ENCODE peak calls at places on chromosomes 7 and 10, in seven cellular contexts. One of them, this sample, is unnamed.

GRCh38 chr7:44217852-44218402 is 17.1 kb downstream of the YKT6 start:
- DNase-seq in Calu3: no peak
- DNase-seq in AG04450: no peak
- DNase-seq in endothelial cell of umbilical vein: no peak
- DNase-seq in progenitor cell of endocrine pancreas: no peak
- DNase-seq in cardiac fibroblast: no peak
- DNase-seq in mesothelial cell of epicardium: no peak
- DNase-seq in this sample: no peak

GRCh38 chr7:51316262-51316665 is 345 bp downstream of the COBL start:
- DNase-seq in Calu3: peak
- DNase-seq in progenitor cell of endocrine pancreas: peak
- DNase-seq in mesothelial cell of epicardium: peak
- DNase-seq in endothelial cell of umbilical vein: no peak
- DNase-seq in AG04450: no peak
- DNase-seq in cardiac fibroblast: no peak
- DNase-seq in this sample: no peak

GRCh38 chr7:134890246-134891240 is 95.8 kb upstream of the AGBL3 start:
- DNase-seq in cardiac fibroblast: peak
- DNase-seq in Calu3: no peak
- DNase-seq in progenitor cell of endocrine pancreas: no peak
- DNase-seq in AG04450: no peak
- DNase-seq in mesothelial cell of epicardium: peak
- DNase-seq in endothelial cell of umbilical vein: peak
- DNase-seq in this sample: no peak

GRCh38 chr7:44633254-44634186 is 27.1 kb downstream of the OGDH start:
- DNase-seq in AG04450: peak
- DNase-seq in progenitor cell of endocrine pancreas: no peak
- DNase-seq in Calu3: peak
- DNase-seq in cardiac fibroblast: peak
- DNase-seq in mesothelial cell of epicardium: no peak
- DNase-seq in endothelial cell of umbilical vein: peak
- DNase-seq in this sample: peak

GRCh38 chr7:96224682-96225081 is 97.2 kb downstream of the SLC25A13 start:
- DNase-seq in endothelial cell of umbilical vein: peak
- DNase-seq in mesothelial cell of epicardium: no peak
- DNase-seq in AG04450: no peak
- DNase-seq in Calu3: no peak
- DNase-seq in cardiac fibroblast: peak
- DNase-seq in progenitor cell of endocrine pancreas: no peak
- DNase-seq in this sample: no peak

GRCh38 chr10:34018129-34018528 is 683.7 kb upstream of the NRP1 start:
- DNase-seq in AG04450: no peak
- DNase-seq in progenitor cell of endocrine pancreas: no peak
- DNase-seq in mesothelial cell of epicardium: no peak
- DNase-seq in endothelial cell of umbilical vein: no peak
- DNase-seq in cardiac fibroblast: peak
- DNase-seq in Calu3: peak
- DNase-seq in this sample: no peak

GRCh38 chr10:4775808-4776207 is 50.2 kb upstream of the AKR1E2 start:
- DNase-seq in cardiac fibroblast: peak
- DNase-seq in AG04450: no peak
- DNase-seq in Calu3: no peak
- DNase-seq in progenitor cell of endocrine pancreas: no peak
- DNase-seq in mesothelial cell of epicardium: no peak
- DNase-seq in endothelial cell of umbilical vein: no peak
- DNase-seq in this sample: peak

GRCh38 chr7:130151591-130152269 is 53.5 kb downstream of the TMEM209 start:
- DNase-seq in mesothelial cell of epicardium: no peak
- DNase-seq in progenitor cell of endocrine pancreas: no peak
- DNase-seq in endothelial cell of umbilical vein: no peak
- DNase-seq in AG04450: no peak
- DNase-seq in cardiac fibroblast: peak
- DNase-seq in Calu3: no peak
- DNase-seq in this sample: peak

GRCh38 chr7:142873281-142873784 is 12.2 kb downstream of the TRPV6 start:
- DNase-seq in progenitor cell of endocrine pancreas: no peak
- DNase-seq in endothelial cell of umbilical vein: no peak
- DNase-seq in cardiac fibroblast: peak
- DNase-seq in mesothelial cell of epicardium: no peak
- DNase-seq in Calu3: peak
- DNase-seq in AG04450: no peak
- DNase-seq in this sample: no peak

GRCh38 chr7:47759056-47759706 is 177.3 kb upstream of the TNS3 start:
- DNase-seq in AG04450: no peak
- DNase-seq in mesothelial cell of epicardium: no peak
- DNase-seq in cardiac fibroblast: peak
- DNase-seq in Calu3: peak
- DNase-seq in progenitor cell of endocrine pancreas: no peak
- DNase-seq in endothelial cell of umbilical vein: no peak
- DNase-seq in this sample: no peak
- TF ChIP-seq CTCF in AG04450: peak
- TF ChIP-seq CTCF in mesothelial cell of epicardium: peak
- TF ChIP-seq CTCF in cardiac fibroblast: peak
- TF ChIP-seq CTCF in Calu3: peak
- TF ChIP-seq CTCF in progenitor cell of endocrine pancreas: peak
- TF ChIP-seq CTCF in endothelial cell of umbilical vein: peak
- TF ChIP-seq CTCF in this sample: peak

GRCh38 chr7:158829342-158830210 is at the start of gene ESYT2:
- DNase-seq in cardiac fibroblast: peak
- DNase-seq in progenitor cell of endocrine pancreas: peak
- DNase-seq in endothelial cell of umbilical vein: peak
- DNase-seq in AG04450: peak
- DNase-seq in Calu3: peak
- DNase-seq in mesothelial cell of epicardium: peak
- DNase-seq in this sample: peak
- TF ChIP-seq CTCF in cardiac fibroblast: no peak
- TF ChIP-seq CTCF in progenitor cell of endocrine pancreas: peak
- TF ChIP-seq CTCF in endothelial cell of umbilical vein: peak
- TF ChIP-seq CTCF in AG04450: peak
- TF ChIP-seq CTCF in Calu3: no peak
- TF ChIP-seq CTCF in mesothelial cell of epicardium: no peak
- TF ChIP-seq CTCF in this sample: peak

GRCh38 chr10:130203626-130204025 is 67.4 kb downstream of the GLRX3 start:
- DNase-seq in AG04450: no peak
- DNase-seq in progenitor cell of endocrine pancreas: no peak
- DNase-seq in mesothelial cell of epicardium: no peak
- DNase-seq in endothelial cell of umbilical vein: no peak
- DNase-seq in cardiac fibroblast: no peak
- DNase-seq in Calu3: no peak
- DNase-seq in this sample: no peak

GRCh38 chr10:130201043-130201380 is 64.8 kb downstream of the GLRX3 start:
- DNase-seq in Calu3: no peak
- DNase-seq in endothelial cell of umbilical vein: no peak
- DNase-seq in progenitor cell of endocrine pancreas: no peak
- DNase-seq in cardiac fibroblast: no peak
- DNase-seq in AG04450: no peak
- DNase-seq in mesothelial cell of epicardium: no peak
- DNase-seq in this sample: no peak

GRCh38 chr10:130206216-130206737 is 70.1 kb downstream of the GLRX3 start:
- DNase-seq in Calu3: no peak
- DNase-seq in progenitor cell of endocrine pancreas: no peak
- DNase-seq in AG04450: no peak
- DNase-seq in cardiac fibroblast: no peak
- DNase-seq in mesothelial cell of epicardium: no peak
- DNase-seq in endothelial cell of umbilical vein: no peak
- DNase-seq in this sample: no peak

GRCh38 chr10:130200156-130201042 is 64.2 kb downstream of the GLRX3 start:
- DNase-seq in mesothelial cell of epicardium: no peak
- DNase-seq in endothelial cell of umbilical vein: no peak
- DNase-seq in Calu3: no peak
- DNase-seq in AG04450: no peak
- DNase-seq in progenitor cell of endocrine pancreas: no peak
- DNase-seq in cardiac fibroblast: no peak
- DNase-seq in this sample: no peak

DNA sequence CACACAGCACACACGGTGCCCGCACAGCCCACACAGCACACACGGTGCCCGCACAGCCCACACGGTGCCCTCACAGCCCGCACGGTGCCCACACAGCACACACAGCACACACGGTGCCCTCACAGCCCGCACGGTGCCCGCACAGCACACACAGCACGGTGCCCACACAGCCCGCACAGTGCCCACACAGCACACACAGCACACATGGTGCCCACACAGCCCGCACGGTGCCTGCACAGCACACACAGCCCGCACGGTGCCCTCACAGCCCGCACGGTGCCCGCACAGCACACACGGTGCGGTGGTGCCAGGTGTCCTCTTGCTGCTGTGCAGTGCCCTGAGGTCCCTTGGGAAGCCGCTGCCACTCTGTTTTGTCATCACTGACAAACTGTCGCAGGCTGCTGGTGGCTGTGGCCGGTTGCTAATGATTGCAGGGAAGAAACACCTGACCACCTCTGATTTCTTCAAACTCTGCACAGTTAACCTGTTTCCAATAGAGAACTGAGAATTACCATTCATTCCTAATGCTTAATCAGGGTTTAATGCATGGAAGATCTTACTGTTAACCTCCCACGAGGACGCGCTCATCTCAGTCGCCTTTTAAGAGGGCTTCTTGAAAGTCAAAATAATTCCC is 66.9 kb downstream of the GLRX3 start:
- DNase-seq in AG04450: no peak
- DNase-seq in progenitor cell of endocrine pancreas: no peak
- DNase-seq in endothelial cell of umbilical vein: no peak
- DNase-seq in Calu3: no peak
- DNase-seq in mesothelial cell of epicardium: no peak
- DNase-seq in cardiac fibroblast: no peak
- DNase-seq in this sample: no peak
- TF ChIP-seq CTCF in AG04450: no peak
- TF ChIP-seq CTCF in progenitor cell of endocrine pancreas: no peak
- TF ChIP-seq CTCF in endothelial cell of umbilical vein: no peak
- TF ChIP-seq CTCF in Calu3: no peak
- TF ChIP-seq CTCF in mesothelial cell of epicardium: no peak
- TF ChIP-seq CTCF in cardiac fibroblast: no peak
- TF ChIP-seq CTCF in this sample: no peak

GRCh38 chr10:54940418-54940817 is 139.4 kb upstream of the PCDH15 start:
- DNase-seq in cardiac fibroblast: no peak
- DNase-seq in Calu3: no peak
- DNase-seq in mesothelial cell of epicardium: no peak
- DNase-seq in endothelial cell of umbilical vein: peak
- DNase-seq in AG04450: no peak
- DNase-seq in progenitor cell of endocrine pancreas: no peak
- DNase-seq in this sample: no peak
- TF ChIP-seq CTCF in cardiac fibroblast: no peak
- TF ChIP-seq CTCF in Calu3: no peak
- TF ChIP-seq CTCF in mesothelial cell of epicardium: no peak
- TF ChIP-seq CTCF in endothelial cell of umbilical vein: peak
- TF ChIP-seq CTCF in AG04450: no peak
- TF ChIP-seq CTCF in progenitor cell of endocrine pancreas: no peak
- TF ChIP-seq CTCF in this sample: no peak

GRCh38 chr10:11454958-11455566 is 156.4 kb downstream of the USP6NL start:
- DNase-seq in AG04450: no peak
- DNase-seq in progenitor cell of endocrine pancreas: no peak
- DNase-seq in Calu3: no peak
- DNase-seq in cardiac fibroblast: no peak
- DNase-seq in mesothelial cell of epicardium: no peak
- DNase-seq in endothelial cell of umbilical vein: no peak
- DNase-seq in this sample: no peak
- TF ChIP-seq CTCF in AG04450: peak
- TF ChIP-seq CTCF in progenitor cell of endocrine pancreas: peak
- TF ChIP-seq CTCF in Calu3: no peak
- TF ChIP-seq CTCF in cardiac fibroblast: peak
- TF ChIP-seq CTCF in mesothelial cell of epicardium: peak
- TF ChIP-seq CTCF in endothelial cell of umbilical vein: peak
- TF ChIP-seq CTCF in this sample: peak

GRCh38 chr7:77368974-77369373 is 47.2 kb downstream of the GSAP start:
- DNase-seq in AG04450: no peak
- DNase-seq in cardiac fibroblast: peak
- DNase-seq in progenitor cell of endocrine pancreas: no peak
- DNase-seq in Calu3: no peak
- DNase-seq in endothelial cell of umbilical vein: peak
- DNase-seq in mesothelial cell of epicardium: no peak
- DNase-seq in this sample: no peak
- TF ChIP-seq CTCF in AG04450: peak
- TF ChIP-seq CTCF in cardiac fibroblast: peak
- TF ChIP-seq CTCF in progenitor cell of endocrine pancreas: no peak
- TF ChIP-seq CTCF in Calu3: no peak
- TF ChIP-seq CTCF in endothelial cell of umbilical vein: peak
- TF ChIP-seq CTCF in mesothelial cell of epicardium: no peak
- TF ChIP-seq CTCF in this sample: peak